ENCODE peak calls at places on chromosomes 2 and 18, in four cellular contexts. G is suprapubic skin, N is adrenal gland, J is transverse colon. E is an unnamed sample.

GRCh38 chr18:78721281-78721949 is 258.2 kb upstream of the SALL3 start:
- DNase-seq in N (no peak), J (no peak), G (no peak), E (no peak)

GRCh38 chr18:25759111-25759510 is 331.3 kb downstream of the SS18 start:
- DNase-seq in N (no peak), J (no peak), G (no peak), E (no peak)

GRCh38 chr18:61596296-61596695 is 263.1 kb downstream of the CDH20 start:
- DNase-seq in J (no peak), G (no peak), N (no peak), E (no peak)

GRCh38 chr2:232484628-232485332 is 2.9 kb downstream of the ECEL1 start:
- DNase-seq in J (no peak), N (no peak), G (peak), E (no peak)

GRCh38 chr2:207352978-207353377 is 176.8 kb upstream of the CREB1 start:
- DNase-seq in N (peak), J (no peak), G (no peak), E (no peak)

GRCh38 chr2:239326831-239327535 is 73.8 kb downstream of the HDAC4 start:
- DNase-seq in G (peak), N (peak), J (no peak), E (no peak)

GRCh38 chr2:209422191-209422754 is 1.6 kb upstream of the MAP2 start:
- DNase-seq in N (no peak), J (no peak), G (no peak), E (no peak)

GRCh38 chr18:56637897-56638231 is 528 bp downstream of the TXNL1 start:
- DNase-seq in J (peak), G (peak), N (no peak), E (peak)

GRCh38 chr2:109203246-109204011 is 74.4 kb downstream of the SH3RF3 start:
- DNase-seq in J (no peak), G (peak), N (no peak), E (no peak)

DNA sequence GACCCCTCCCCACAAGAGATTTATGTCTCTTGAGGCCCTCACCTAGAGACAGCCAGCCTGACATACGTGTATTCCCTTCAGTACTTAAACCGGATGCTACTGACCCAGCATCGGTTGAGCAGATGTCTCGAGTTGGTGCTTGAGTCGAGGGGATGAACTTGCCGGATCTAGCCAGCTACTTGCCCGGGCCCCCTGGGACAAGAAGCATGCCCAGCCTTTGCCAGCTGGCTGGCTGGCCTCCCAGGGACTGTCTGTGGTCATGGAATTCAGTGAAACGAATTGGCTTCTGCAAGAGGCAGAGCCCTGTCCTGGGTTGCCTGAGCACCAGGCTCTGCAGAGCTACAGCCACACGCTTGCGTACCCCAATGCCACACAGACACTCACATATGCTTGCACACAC is 35.9 kb downstream of the DNMT3A start:
- DNase-seq in G (no peak), J (no peak), N (peak), E (peak)
- TF ChIP-seq POLR2A in G (no peak), J (no peak), N (no peak), E (no peak)

GRCh38 chr2:64720543-64721325 is 67.0 kb upstream of the SERTAD2 start:
- DNase-seq in J (no peak), G (no peak), N (no peak), E (no peak)

GRCh38 chr2:64721326-64721633 is 67.6 kb upstream of the SERTAD2 start:
- DNase-seq in N (no peak), G (no peak), J (no peak), E (no peak)

GRCh38 chr2:64713686-64714085 is 60.0 kb upstream of the SERTAD2 start:
- DNase-seq in N (no peak), G (no peak), J (no peak), E (peak)

GRCh38 chr2:64718250-64718866 is 64.6 kb upstream of the SERTAD2 start:
- DNase-seq in N (no peak), G (no peak), J (no peak), E (no peak)

GRCh38 chr2:64716569-64716968 is 62.9 kb upstream of the SERTAD2 start:
- DNase-seq in G (no peak), N (no peak), J (no peak), E (no peak)
- H3K27ac ChIP-seq in G (no peak), N (no peak), J (no peak), E (no peak)

DNA sequence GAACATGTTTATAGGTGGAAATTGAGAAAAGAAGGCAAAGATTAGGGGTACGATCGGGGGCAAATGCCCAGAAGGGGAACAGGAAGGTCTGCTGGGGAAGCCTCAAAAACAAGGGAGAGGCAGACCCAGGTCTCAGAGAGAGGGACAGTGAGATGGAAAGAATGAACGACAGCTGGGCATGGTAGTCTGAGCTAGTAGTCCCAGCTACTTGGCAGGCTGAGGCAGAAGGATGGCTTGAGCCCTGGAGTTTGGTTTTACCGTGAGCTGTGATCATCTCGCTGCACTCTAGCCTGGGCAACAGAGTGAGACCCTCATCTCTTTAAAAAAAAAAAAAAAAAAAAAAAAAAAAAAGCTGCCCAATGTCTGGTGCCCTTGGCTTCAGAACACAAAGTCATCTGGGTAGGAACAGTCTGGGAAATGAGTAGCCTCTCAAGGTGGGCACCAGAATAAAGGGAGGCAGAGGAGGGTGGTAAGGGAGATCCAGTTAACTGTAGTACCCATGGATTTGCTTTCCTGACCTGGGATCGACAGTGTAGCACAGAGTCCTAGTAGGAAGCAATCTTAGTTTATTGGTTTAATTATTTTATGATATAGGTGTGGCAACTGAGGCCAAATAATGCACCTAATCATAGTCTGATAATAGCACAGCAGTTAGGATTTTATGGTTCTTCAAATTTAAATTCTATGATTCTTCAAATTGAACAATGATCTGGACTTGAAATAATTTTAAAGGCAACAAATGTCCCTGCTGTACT is 3.5 kb downstream of the RRM2 start:
- DNase-seq in J (no peak), G (no peak), N (no peak), E (no peak)
- H3K4me3 ChIP-seq in J (no peak), G (no peak), N (no peak), E (no peak)

DNA sequence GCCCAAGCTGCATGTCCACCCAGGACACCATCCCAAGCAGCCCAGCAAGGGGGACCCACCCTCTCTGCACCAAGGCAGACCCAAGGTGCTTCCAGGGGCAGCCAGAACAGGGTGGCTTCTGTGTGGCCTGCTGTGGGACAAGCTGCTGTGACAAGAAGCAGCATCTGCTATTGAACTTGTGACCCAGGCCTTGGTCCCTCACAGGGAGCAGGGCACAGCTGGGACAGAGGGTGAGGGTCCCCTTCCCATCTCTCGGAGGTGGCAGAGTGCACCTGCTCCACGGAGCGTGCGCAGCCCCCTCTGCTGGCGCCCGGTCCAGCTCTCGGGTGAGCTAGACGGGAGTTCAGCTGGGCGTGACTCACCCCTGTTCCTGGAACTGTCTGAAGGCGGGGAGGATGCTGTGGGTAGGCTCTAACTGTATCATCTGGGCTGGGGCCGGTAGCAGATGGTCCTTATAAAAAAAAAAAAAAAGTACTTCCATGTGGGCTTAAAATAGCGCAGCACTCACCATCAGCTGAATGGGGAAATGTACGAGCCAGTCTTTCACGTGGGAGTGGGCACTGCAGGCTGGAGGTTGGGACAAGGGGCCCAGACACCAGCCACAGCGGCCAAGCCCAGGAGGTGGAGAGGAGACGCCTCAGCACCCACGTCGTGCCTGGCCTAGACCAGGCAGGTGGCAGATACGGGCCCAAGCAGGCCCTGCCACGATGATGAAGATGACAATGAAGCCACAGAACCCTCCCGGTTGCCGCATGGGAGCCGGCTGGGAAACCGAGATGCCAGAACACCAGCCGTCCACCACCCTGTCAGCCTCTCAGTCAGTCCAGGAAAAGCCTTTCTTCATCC is 136.8 kb upstream of the ID2 start:
- DNase-seq in G (peak), J (peak), N (peak), E (peak)
- TF ChIP-seq POLR2A in G (no peak), J (no peak), N (no peak), E (no peak)

DNA sequence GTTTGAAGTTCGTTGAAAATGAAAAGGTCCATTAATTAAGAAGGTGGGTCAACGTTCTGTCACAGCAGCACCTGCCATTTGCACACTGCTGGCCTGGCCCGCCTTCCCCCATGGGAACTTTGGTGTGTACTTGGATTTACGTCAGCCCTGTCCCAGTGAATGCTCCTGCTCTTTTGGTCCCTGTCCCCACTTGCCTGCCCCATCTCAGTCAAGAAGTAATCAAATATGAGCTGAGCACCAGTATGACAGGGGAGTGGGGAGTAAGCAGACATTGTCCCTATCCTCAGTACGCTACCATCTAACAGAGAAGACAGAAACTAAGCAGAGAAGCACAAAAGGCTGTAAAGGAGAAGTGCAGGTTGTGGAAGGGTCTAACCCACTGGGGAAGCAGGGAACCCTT is 65.1 kb downstream of the SLC4A3 start:
- DNase-seq in J (no peak), G (no peak), N (no peak), E (no peak)
- H3K27ac ChIP-seq in J (no peak), G (no peak), N (no peak), E (no peak)

DNA sequence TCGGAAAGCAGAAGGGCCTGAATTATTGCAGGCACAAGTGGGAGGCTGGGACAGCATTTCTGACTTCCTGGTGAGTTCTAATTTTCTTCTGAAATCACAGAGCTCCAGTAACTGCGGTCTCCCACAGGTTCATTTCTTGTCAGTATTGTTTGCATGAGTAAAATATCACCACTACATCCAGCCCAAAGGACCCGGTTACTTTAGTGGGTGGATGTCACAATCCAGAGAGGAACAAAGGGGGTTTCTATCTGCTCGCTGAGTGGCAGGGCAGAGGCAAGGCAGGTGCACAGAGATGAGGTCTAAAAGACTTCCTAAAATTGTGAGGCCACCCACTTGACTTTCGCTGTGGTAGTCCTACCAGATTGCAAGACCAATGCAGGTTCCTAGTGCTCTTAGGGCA is 800.4 kb upstream of the ID2 start:
- DNase-seq in J (no peak), N (no peak), G (no peak), E (no peak)
- H3K4me3 ChIP-seq in J (no peak), N (no peak), G (no peak), E (no peak)

DNA sequence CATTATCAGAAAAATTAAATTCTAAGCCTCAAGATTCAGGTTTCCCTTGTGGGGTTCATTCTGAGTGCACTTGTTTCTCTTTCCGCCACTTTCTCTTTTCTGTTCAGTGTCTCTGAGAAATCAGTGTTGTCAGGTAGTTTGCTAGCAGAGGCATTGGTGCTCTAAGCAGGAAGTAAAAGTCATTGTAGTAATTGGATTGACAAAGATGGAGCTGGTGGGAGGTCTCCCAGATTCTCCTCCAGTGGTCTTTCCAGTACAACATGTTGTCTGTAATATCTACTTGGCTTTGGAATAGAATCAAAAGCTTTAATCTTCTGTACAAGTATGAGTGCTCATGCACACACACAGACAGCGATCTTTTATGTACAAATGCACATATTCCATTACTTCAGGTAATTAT is 135.6 kb downstream of the KLHL14 start:
- DNase-seq in N (no peak), J (no peak), G (no peak), E (no peak)
- TF ChIP-seq POLR2A in N (no peak), J (no peak), G (no peak), E (no peak)

DNA sequence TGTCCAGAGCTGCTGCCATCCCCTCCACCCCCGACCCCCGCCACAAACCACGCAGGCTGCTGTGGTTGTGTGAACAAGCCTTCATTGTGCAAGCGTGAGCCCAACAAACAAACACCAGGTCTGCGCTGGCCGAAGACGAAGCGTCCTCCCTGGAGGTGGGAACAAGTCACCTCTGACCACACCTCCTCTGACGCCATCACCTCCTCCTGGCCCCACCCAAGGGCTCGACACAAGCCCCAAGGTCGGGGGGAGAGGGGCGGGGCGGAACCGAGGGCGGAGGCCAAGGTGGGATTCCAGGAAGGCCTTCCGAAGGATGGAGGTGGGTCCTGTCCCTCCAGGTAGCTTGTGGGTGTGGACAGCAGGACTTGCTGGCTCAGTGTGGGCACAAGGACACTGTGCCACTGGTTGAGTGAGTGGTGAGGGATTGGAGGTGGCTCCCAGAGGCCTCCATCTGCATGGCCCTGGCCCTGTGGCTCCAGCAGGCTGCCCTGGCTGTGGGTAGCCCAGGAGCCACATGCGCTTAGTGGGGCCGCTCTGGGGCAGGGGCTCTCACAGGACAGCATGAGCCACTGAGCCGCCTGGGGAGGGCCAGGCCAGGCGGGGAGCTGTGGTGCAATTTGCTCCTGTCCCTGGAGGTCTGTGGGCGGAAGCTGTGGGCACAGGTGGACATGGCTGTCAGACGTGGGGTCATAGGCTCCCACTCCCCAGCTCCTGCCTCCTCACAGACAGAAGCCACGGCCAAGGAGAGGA is 7.4 kb upstream of the GPR17 start:
- DNase-seq in N (no peak), G (no peak), J (no peak), E (no peak)
- H3K27ac ChIP-seq in N (no peak), G (peak), J (peak), E (no peak)

GRCh38 chr2:65636024-65636423 is 203.6 kb upstream of the SPRED2 start:
- DNase-seq in J (no peak), G (no peak), N (no peak), E (no peak)
- H3K4me3 ChIP-seq in J (no peak), G (no peak), N (no peak), E (no peak)

GRCh38 chr2:27032495-27033252 is at the start of gene TMEM214:
- DNase-seq in N (peak), G (peak), J (peak), E (peak)
- TF ChIP-seq POLR2A in N (peak), G (peak), J (peak), E (no peak)